ENCODE peak calls at places on chromosomes 5 and 9, in nine cellular contexts. I is PC-3, G is OCI-LY7, S is GM23248, Y is MM.1S, O is HCT116, C is SK-N-SH, X is GM23338, P is neural progenitor cell. T is an unnamed sample.
A peak's percentile ranks its signal among the peaks of the same experiment; 100 is the strongest.

GRCh38 chr9:34996905-34997279 is 7.3 kb downstream of the DNAJB5 start:
- DNase-seq in I (no peak), G (no peak), S (no peak), Y (no peak), O (no peak), C (no peak), X (no peak), P (no peak), T (peak; percentile 77)

GRCh38 chr9:16834817-16835216 is 35.7 kb downstream of the BNC2 start:
- DNase-seq in I (no peak), G (no peak), S (no peak), Y (no peak), O (no peak), C (no peak), X (no peak), P (no peak), T (no peak)

GRCh38 chr5:13695076-13695712 is 249.3 kb downstream of the DNAH5 start:
- DNase-seq in I (no peak), G (no peak), S (peak; percentile 2), Y (no peak), O (no peak), C (no peak), X (no peak), P (no peak), T (peak; percentile 36)

GRCh38 chr9:17018001-17018491 is 116.8 kb upstream of the CNTLN start:
- DNase-seq in I (no peak), G (no peak), S (peak; percentile 96), Y (no peak), O (no peak), C (no peak), X (no peak), P (no peak), T (no peak)

GRCh38 chr9:98641675-98642074 is 67.1 kb downstream of the GABBR2 start:
- DNase-seq in I (no peak), G (no peak), S (no peak), Y (no peak), O (no peak), C (no peak), X (peak; percentile 14), P (no peak), T (no peak)

GRCh38 chr5:151757233-151758140 is 944 bp downstream of the ATOX1 start:
- DNase-seq in I (peak; percentile 59), G (peak; percentile 34), S (peak; percentile 61), Y (peak; percentile 46), O (no peak), C (no peak), X (peak; percentile 40), P (no peak), T (peak; percentile 32)

GRCh38 chr9:135924628-135925338 is 17.4 kb upstream of the CAMSAP1 start:
- DNase-seq in I (no peak), G (peak; percentile 33), S (no peak), Y (no peak), O (no peak), C (no peak), X (peak; percentile 72), P (no peak), T (no peak)

GRCh38 chr5:155094455-155094854 is 80.9 kb downstream of the KIF4B start:
- DNase-seq in I (no peak), G (no peak), S (peak; percentile 32), Y (no peak), O (no peak), C (no peak), X (no peak), P (no peak), T (no peak)

GRCh38 chr5:163569284-163569683 is 63.9 kb downstream of the MAT2B start:
- DNase-seq in I (peak; percentile 39), G (no peak), S (peak; percentile 52), Y (no peak), O (no peak), C (peak; percentile 51), X (no peak), P (peak; percentile 48), T (no peak)

GRCh38 chr9:2809692-2810423 is 34.0 kb downstream of the PUM3 start:
- DNase-seq in I (peak; percentile 29), G (no peak), S (peak; percentile 94), Y (no peak), O (no peak), C (no peak), X (peak; percentile 82), P (peak; percentile 46), T (peak; percentile 74)

GRCh38 chr5:123412206-123412605 is 11.0 kb downstream of the CEP120 start:
- DNase-seq in I (no peak), G (no peak), S (no peak), Y (no peak), O (no peak), C (no peak), X (no peak), P (no peak), T (no peak)

GRCh38 chr5:976849-977751 is 31.5 kb upstream of the NKD2 start:
- DNase-seq in I (no peak), G (no peak), S (no peak), Y (no peak), O (no peak), C (no peak), X (no peak), P (no peak), T (peak; percentile 3)

GRCh38 chr9:108478871-108479332 is 376.9 kb downstream of the ACTL7B start:
- DNase-seq in I (peak; percentile 91), G (no peak), S (peak; percentile 90), Y (no peak), O (no peak), C (no peak), X (no peak), P (no peak), T (peak; percentile 38)

GRCh38 chr5:1501372-1502045 is 22.3 kb downstream of the LPCAT1 start:
- DNase-seq in I (no peak), G (no peak), S (no peak), Y (no peak), O (no peak), C (no peak), X (no peak), P (no peak), T (no peak)

GRCh38 chr9:121823451-121824169 is 172.2 kb downstream of the DAB2IP start:
- DNase-seq in I (no peak), G (no peak), S (no peak), Y (no peak), O (no peak), C (no peak), X (no peak), P (no peak), T (no peak)

GRCh38 chr5:125481506-125482455 is 735.3 kb upstream of the ZNF608 start:
- DNase-seq in I (no peak), G (no peak), S (no peak), Y (no peak), O (no peak), C (peak; percentile 15), X (no peak), P (peak; percentile 61), T (no peak)

GRCh38 chr5:135400866-135401265 is 1.8 kb upstream of the MACROH2A1 start:
- DNase-seq in I (no peak), G (no peak), S (no peak), Y (no peak), O (no peak), C (no peak), X (peak; percentile 29), P (peak; percentile 48), T (peak; percentile 50)

GRCh38 chr9:133835273-133835901 is 97.2 kb upstream of the SARDH start:
- DNase-seq in I (no peak), G (no peak), S (no peak), Y (no peak), O (no peak), C (peak; percentile 95), X (no peak), P (peak; percentile 52), T (no peak)

GRCh38 chr5:179275381-179275878 is 69.8 kb downstream of the ADAMTS2 start:
- DNase-seq in I (no peak), G (no peak), S (no peak), Y (no peak), O (no peak), C (no peak), X (no peak), P (no peak), T (no peak)
- H3K4me2 ChIP-seq in I (no peak overlapping the region), G (no peak overlapping the region), S (peak overlapping the region; percentile 62), Y (no peak overlapping the region), O (peak overlapping the region; percentile 5), C (no peak overlapping the region), X (no peak overlapping the region), P (no peak overlapping the region), T (no peak overlapping the region)

GRCh38 chr5:108720416-108720815 is 27.3 kb upstream of the FER start:
- DNase-seq in I (peak; percentile 3), G (no peak), S (peak; percentile 63), Y (no peak), O (no peak), C (no peak), X (no peak), P (no peak), T (no peak)
- TF ChIP-seq EZH2phosphoT487 in I (no peak), G (no peak), S (no peak), Y (no peak), O (no peak), C (no peak), X (no peak), P (no peak), T (no peak)

GRCh38 chr5:81853005-81853357 is 102.1 kb upstream of the SSBP2 start:
- DNase-seq in I (no peak), G (peak; percentile 48), S (no peak), Y (peak; percentile 70), O (no peak), C (no peak), X (no peak), P (peak; percentile 14), T (no peak)

GRCh38 chr5:81854915-81855314 is 104.0 kb upstream of the SSBP2 start:
- DNase-seq in I (no peak), G (no peak), S (no peak), Y (peak; percentile 90), O (no peak), C (no peak), X (no peak), P (no peak), T (no peak)

GRCh38 chr5:81852277-81853004 is 101.5 kb upstream of the SSBP2 start:
- DNase-seq in I (no peak), G (peak; percentile 76), S (peak; percentile 36), Y (peak; percentile 86), O (peak; percentile 51), C (peak; percentile 59), X (peak; percentile 86), P (peak; percentile 65), T (peak; percentile 22)

GRCh38 chr5:81855576-81855975 is 104.7 kb upstream of the SSBP2 start:
- DNase-seq in I (no peak), G (no peak), S (no peak), Y (no peak), O (no peak), C (no peak), X (no peak), P (no peak), T (no peak)

DNA sequence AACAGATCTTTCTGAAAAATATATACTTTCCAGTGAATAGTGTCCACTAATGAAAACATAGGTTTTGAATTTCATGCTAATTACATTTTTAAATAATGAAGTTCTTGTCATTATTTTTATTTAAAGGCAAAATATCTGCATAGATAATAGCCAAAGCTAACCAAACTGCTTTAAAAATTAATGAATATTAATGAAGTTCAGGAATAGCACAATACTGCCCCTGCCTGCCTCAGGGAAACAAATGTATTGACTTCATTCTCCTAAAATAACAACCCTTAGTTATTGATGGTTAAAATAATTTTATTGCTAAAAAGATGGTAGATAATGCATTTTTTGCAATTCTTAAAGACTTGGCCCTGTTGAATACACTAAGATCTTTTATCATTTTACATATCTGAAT is 103.6 kb upstream of the SSBP2 start:
- DNase-seq in I (no peak), G (no peak), S (peak; percentile 29), Y (peak; percentile 52), O (no peak), C (no peak), X (no peak), P (no peak), T (no peak)
- H3K4me2 ChIP-seq in I (no peak overlapping the region), G (peak overlapping the region; percentile 96), S (no peak overlapping the region), Y (peak overlapping the region; percentile 93), O (peak overlapping the region; percentile 19), C (peak overlapping the region; percentile 34), X (peak overlapping the region; percentile 82), P (peak overlapping the region; percentile 53), T (no peak overlapping the region)

GRCh38 chr9:124261787-124262595 is 4.2 kb downstream of the NEK6 start:
- DNase-seq in I (no peak), G (no peak), S (peak; percentile 65), Y (no peak), O (no peak), C (no peak), X (no peak), P (no peak), T (no peak)
- TF ChIP-seq EZH2phosphoT487 in I (no peak), G (no peak), S (no peak), Y (no peak), O (no peak), C (no peak), X (no peak), P (no peak), T (no peak)

T was measured in hepatocyte.